ENCODE peak calls at places on chromosomes 12 and 14, in seven cellular contexts. D, F, Y, I, X, P and N are unnamed samples.

GRCh38 chr12:1777798-1778197 is 42.6 kb upstream of the LRTM2 start:
- DNase-seq in D (peak), F (no peak), Y (no peak), I (no peak), X (peak), P (no peak), N (no peak)

GRCh38 chr12:21541773-21542172 is 15.7 kb downstream of the SPX start:
- DNase-seq in D (no peak), F (no peak), Y (no peak), I (no peak), X (no peak), P (no peak), N (no peak)

GRCh38 chr14:105488781-105489606 is 2.1 kb upstream of the TEDC1 start:
- DNase-seq in D (no peak), F (no peak), Y (no peak), I (no peak), X (no peak), P (no peak), N (no peak)

GRCh38 chr12:16603265-16603915 is 2.6 kb downstream of the LMO3 start:
- DNase-seq in D (no peak), F (no peak), Y (no peak), I (no peak), X (no peak), P (no peak), N (no peak)

GRCh38 chr12:120290541-120291312 is 976 bp downstream of the RNU4-2 start:
- DNase-seq in D (no peak), F (peak), Y (no peak), I (no peak), X (no peak), P (no peak), N (no peak)

GRCh38 chr14:34548472-34548981 is 9.0 kb upstream of the EAPP start:
- DNase-seq in D (no peak), F (no peak), Y (no peak), I (no peak), X (no peak), P (no peak), N (no peak)

GRCh38 chr14:103118019-103118662 is 5.1 kb upstream of the TNFAIP2 start:
- DNase-seq in D (no peak), F (no peak), Y (no peak), I (no peak), X (no peak), P (no peak), N (peak)

GRCh38 chr12:121797937-121798801 is 4.7 kb upstream of the RHOF start:
- DNase-seq in D (no peak), F (no peak), Y (no peak), I (no peak), X (peak), P (no peak), N (no peak)

GRCh38 chr14:60512952-60513554 is 4.1 kb downstream of the SIX6 start:
- DNase-seq in D (no peak), F (no peak), Y (no peak), I (no peak), X (no peak), P (no peak), N (no peak)

GRCh38 chr14:73787760-73788508 is 63.7 kb upstream of the PTGR2 start:
- DNase-seq in D (no peak), F (peak), Y (no peak), I (peak), X (no peak), P (no peak), N (no peak)

GRCh38 chr12:65823481-65824313 is 586 bp upstream of the HMGA2 start:
- DNase-seq in D (peak), F (peak), Y (no peak), I (no peak), X (peak), P (peak), N (no peak)